ENCODE peak calls at places on chromosome 21, in eight cellular contexts. One of them, this sample, is unnamed.

GRCh38 chr21:37615962-37616361 is 249.4 kb downstream of the DYRK1A start:
- DNase-seq in ovary: no peak
- DNase-seq in neural progenitor cell: no peak
- DNase-seq in tibial nerve: no peak
- DNase-seq in Panc1: no peak
- DNase-seq in Calu3: no peak
- DNase-seq in AG04450: no peak
- DNase-seq in lung: no peak
- DNase-seq in this sample: no peak

GRCh38 chr21:28334407-28334806 is 658.3 kb downstream of the LTN1 start:
- DNase-seq in tibial nerve: no peak
- DNase-seq in ovary: no peak
- DNase-seq in lung: no peak
- DNase-seq in AG04450: no peak
- DNase-seq in neural progenitor cell: no peak
- DNase-seq in Calu3: no peak
- DNase-seq in Panc1: no peak
- DNase-seq in this sample: no peak

GRCh38 chr21:29164330-29164942 is 34.0 kb downstream of the MAP3K7CL start:
- DNase-seq in tibial nerve: no peak
- DNase-seq in Calu3: no peak
- DNase-seq in lung: no peak
- DNase-seq in Panc1: no peak
- DNase-seq in AG04450: no peak
- DNase-seq in ovary: no peak
- DNase-seq in neural progenitor cell: peak
- DNase-seq in this sample: no peak

GRCh38 chr21:43634618-43635017 is 24.7 kb downstream of the HSF2BP start:
- DNase-seq in neural progenitor cell: no peak
- DNase-seq in AG04450: no peak
- DNase-seq in tibial nerve: no peak
- DNase-seq in ovary: no peak
- DNase-seq in Calu3: no peak
- DNase-seq in lung: no peak
- DNase-seq in Panc1: no peak
- DNase-seq in this sample: no peak

GRCh38 chr21:37675202-37675801 is 241.0 kb downstream of the KCNJ6 start:
- DNase-seq in AG04450: no peak
- DNase-seq in neural progenitor cell: peak
- DNase-seq in Panc1: no peak
- DNase-seq in tibial nerve: peak
- DNase-seq in lung: peak
- DNase-seq in ovary: peak
- DNase-seq in Calu3: peak
- DNase-seq in this sample: no peak

GRCh38 chr21:29295066-29295650 is 3.6 kb upstream of the BACH1 start:
- DNase-seq in lung: no peak
- DNase-seq in tibial nerve: no peak
- DNase-seq in neural progenitor cell: no peak
- DNase-seq in Panc1: no peak
- DNase-seq in Calu3: no peak
- DNase-seq in ovary: no peak
- DNase-seq in AG04450: no peak
- DNase-seq in this sample: no peak

GRCh38 chr21:42841156-42841915 is 38.0 kb downstream of the WDR4 start:
- DNase-seq in ovary: peak
- DNase-seq in Calu3: no peak
- DNase-seq in neural progenitor cell: no peak
- DNase-seq in tibial nerve: peak
- DNase-seq in AG04450: no peak
- DNase-seq in Panc1: no peak
- DNase-seq in lung: no peak
- DNase-seq in this sample: peak

GRCh38 chr21:38120984-38121855 is 135.6 kb upstream of the KCNJ15 start:
- DNase-seq in Panc1: no peak
- DNase-seq in Calu3: no peak
- DNase-seq in AG04450: no peak
- DNase-seq in neural progenitor cell: no peak
- DNase-seq in lung: no peak
- DNase-seq in tibial nerve: no peak
- DNase-seq in ovary: no peak
- DNase-seq in this sample: no peak

GRCh38 chr21:44443891-44444285 is 11.4 kb upstream of the LRRC3 start:
- DNase-seq in AG04450: no peak
- DNase-seq in tibial nerve: no peak
- DNase-seq in lung: no peak
- DNase-seq in Panc1: no peak
- DNase-seq in neural progenitor cell: no peak
- DNase-seq in Calu3: no peak
- DNase-seq in ovary: no peak
- DNase-seq in this sample: no peak

GRCh38 chr21:21247441-21247840 is 249.2 kb downstream of the NCAM2 start:
- DNase-seq in ovary: no peak
- DNase-seq in lung: no peak
- DNase-seq in Panc1: no peak
- DNase-seq in AG04450: no peak
- DNase-seq in tibial nerve: no peak
- DNase-seq in neural progenitor cell: no peak
- DNase-seq in Calu3: no peak
- DNase-seq in this sample: no peak

GRCh38 chr21:43971201-43971991 is 40.7 kb upstream of the TRAPPC10 start:
- DNase-seq in Panc1: no peak
- DNase-seq in lung: no peak
- DNase-seq in AG04450: no peak
- DNase-seq in neural progenitor cell: no peak
- DNase-seq in ovary: no peak
- DNase-seq in tibial nerve: no peak
- DNase-seq in Calu3: no peak
- DNase-seq in this sample: no peak

GRCh38 chr21:43639470-43640178 is 19.7 kb downstream of the HSF2BP start:
- DNase-seq in neural progenitor cell: no peak
- DNase-seq in lung: peak
- DNase-seq in AG04450: peak
- DNase-seq in ovary: no peak
- DNase-seq in Calu3: no peak
- DNase-seq in Panc1: no peak
- DNase-seq in tibial nerve: no peak
- DNase-seq in this sample: no peak

GRCh38 chr21:16241021-16241420 is 511.2 kb downstream of the USP25 start:
- DNase-seq in tibial nerve: no peak
- DNase-seq in AG04450: no peak
- DNase-seq in ovary: no peak
- DNase-seq in lung: no peak
- DNase-seq in Calu3: no peak
- DNase-seq in Panc1: no peak
- DNase-seq in neural progenitor cell: no peak
- DNase-seq in this sample: no peak

GRCh38 chr21:42749226-42749625 is 95.8 kb downstream of the PDE9A start:
- DNase-seq in Calu3: no peak
- DNase-seq in lung: no peak
- DNase-seq in neural progenitor cell: no peak
- DNase-seq in AG04450: no peak
- DNase-seq in ovary: no peak
- DNase-seq in tibial nerve: no peak
- DNase-seq in Panc1: no peak
- DNase-seq in this sample: no peak

GRCh38 chr21:39020751-39021474 is 162.3 kb downstream of the PSMG1 start:
- DNase-seq in Panc1: no peak
- DNase-seq in tibial nerve: no peak
- DNase-seq in lung: peak
- DNase-seq in AG04450: no peak
- DNase-seq in ovary: peak
- DNase-seq in neural progenitor cell: no peak
- DNase-seq in Calu3: no peak
- DNase-seq in this sample: no peak

GRCh38 chr21:44441041-44441400 is 14.3 kb upstream of the LRRC3 start:
- DNase-seq in neural progenitor cell: no peak
- DNase-seq in Calu3: no peak
- DNase-seq in lung: no peak
- DNase-seq in Panc1: no peak
- DNase-seq in tibial nerve: no peak
- DNase-seq in AG04450: no peak
- DNase-seq in ovary: peak
- DNase-seq in this sample: no peak

GRCh38 chr21:16707274-16707673 is 805.6 kb upstream of the CXADR start:
- DNase-seq in lung: no peak
- DNase-seq in Calu3: no peak
- DNase-seq in neural progenitor cell: no peak
- DNase-seq in tibial nerve: no peak
- DNase-seq in Panc1: no peak
- DNase-seq in ovary: no peak
- DNase-seq in AG04450: no peak
- DNase-seq in this sample: no peak

GRCh38 chr21:8989883-8990325 is 1531.5 kb upstream of the TPTE start:
- DNase-seq in Panc1: peak
- DNase-seq in tibial nerve: no peak
- DNase-seq in neural progenitor cell: no peak
- DNase-seq in lung: no peak
- DNase-seq in AG04450: no peak
- DNase-seq in Calu3: peak
- DNase-seq in ovary: no peak
- DNase-seq in this sample: no peak

GRCh38 chr21:43718872-43719747 is at the start of gene PDXK:
- DNase-seq in neural progenitor cell: peak
- DNase-seq in ovary: peak
- DNase-seq in tibial nerve: peak
- DNase-seq in Calu3: peak
- DNase-seq in AG04450: no peak
- DNase-seq in lung: peak
- DNase-seq in Panc1: no peak
- DNase-seq in this sample: peak

GRCh38 chr21:43611598-43612369 is 47.5 kb downstream of the HSF2BP start:
- DNase-seq in Panc1: no peak
- DNase-seq in Calu3: peak
- DNase-seq in tibial nerve: peak
- DNase-seq in lung: peak
- DNase-seq in ovary: peak
- DNase-seq in neural progenitor cell: peak
- DNase-seq in AG04450: peak
- DNase-seq in this sample: no peak

DNA sequence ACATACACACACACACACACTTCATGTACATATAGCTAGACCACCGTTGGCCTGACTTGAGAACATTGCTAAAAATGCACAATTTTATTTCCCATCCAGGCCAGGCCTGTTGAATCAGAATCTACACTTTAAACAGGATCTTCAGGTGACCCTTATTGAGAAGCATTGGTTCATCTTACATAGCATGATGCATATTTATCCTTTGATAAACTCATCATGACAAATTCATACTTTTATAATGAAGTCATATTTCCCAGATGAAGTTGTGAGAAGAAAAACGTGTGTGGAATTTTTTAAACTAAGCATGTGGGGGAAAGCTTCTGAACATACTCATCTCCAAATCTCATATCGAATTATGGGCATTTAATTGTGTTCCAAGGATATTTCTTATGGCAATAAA is 877.7 kb downstream of the MRPL39 start:
- DNase-seq in Panc1: no peak
- DNase-seq in neural progenitor cell: no peak
- DNase-seq in ovary: no peak
- DNase-seq in lung: no peak
- DNase-seq in Calu3: no peak
- DNase-seq in tibial nerve: no peak
- DNase-seq in AG04450: no peak
- DNase-seq in this sample: no peak
- TF ChIP-seq CTCF in Panc1: no peak
- TF ChIP-seq CTCF in neural progenitor cell: no peak
- TF ChIP-seq CTCF in ovary: no peak
- TF ChIP-seq CTCF in lung: no peak
- TF ChIP-seq CTCF in Calu3: no peak
- TF ChIP-seq CTCF in tibial nerve: no peak
- TF ChIP-seq CTCF in AG04450: no peak
- TF ChIP-seq CTCF in this sample: no peak

GRCh38 chr21:34899302-34899701 is 149.8 kb downstream of the RUNX1 start:
- DNase-seq in AG04450: no peak
- DNase-seq in neural progenitor cell: no peak
- DNase-seq in Calu3: no peak
- DNase-seq in tibial nerve: no peak
- DNase-seq in ovary: no peak
- DNase-seq in lung: no peak
- DNase-seq in Panc1: no peak
- DNase-seq in this sample: no peak
- TF ChIP-seq CTCF in AG04450: no peak
- TF ChIP-seq CTCF in neural progenitor cell: no peak
- TF ChIP-seq CTCF in Calu3: no peak
- TF ChIP-seq CTCF in tibial nerve: no peak
- TF ChIP-seq CTCF in ovary: no peak
- TF ChIP-seq CTCF in lung: no peak
- TF ChIP-seq CTCF in Panc1: no peak
- TF ChIP-seq CTCF in this sample: no peak

DNA sequence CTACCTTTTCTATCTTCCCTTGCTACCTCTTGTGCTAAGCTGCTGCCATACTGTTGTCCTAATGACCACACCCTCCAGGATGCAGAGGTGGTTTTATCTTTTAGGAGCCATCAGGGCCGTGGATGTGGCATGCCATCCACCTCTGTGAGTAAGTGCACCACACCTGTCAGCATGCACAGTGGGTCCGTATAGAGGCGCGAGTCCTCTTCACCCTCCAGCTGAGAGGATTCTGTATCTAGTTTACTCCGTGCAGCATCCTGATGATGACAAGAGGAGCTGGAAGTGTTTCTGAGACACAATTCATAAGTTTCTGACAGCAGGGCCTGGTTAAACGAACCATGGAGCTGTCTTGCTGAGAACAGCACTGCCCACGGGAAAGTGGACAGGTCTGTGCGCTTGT is 11.2 kb downstream of the FAM3B start:
- DNase-seq in Calu3: no peak
- DNase-seq in lung: no peak
- DNase-seq in Panc1: no peak
- DNase-seq in neural progenitor cell: no peak
- DNase-seq in AG04450: no peak
- DNase-seq in ovary: no peak
- DNase-seq in tibial nerve: no peak
- DNase-seq in this sample: no peak
- TF ChIP-seq CTCF in Calu3: no peak
- TF ChIP-seq CTCF in lung: no peak
- TF ChIP-seq CTCF in Panc1: no peak
- TF ChIP-seq CTCF in neural progenitor cell: no peak
- TF ChIP-seq CTCF in AG04450: no peak
- TF ChIP-seq CTCF in ovary: no peak
- TF ChIP-seq CTCF in tibial nerve: no peak
- TF ChIP-seq CTCF in this sample: no peak

DNA sequence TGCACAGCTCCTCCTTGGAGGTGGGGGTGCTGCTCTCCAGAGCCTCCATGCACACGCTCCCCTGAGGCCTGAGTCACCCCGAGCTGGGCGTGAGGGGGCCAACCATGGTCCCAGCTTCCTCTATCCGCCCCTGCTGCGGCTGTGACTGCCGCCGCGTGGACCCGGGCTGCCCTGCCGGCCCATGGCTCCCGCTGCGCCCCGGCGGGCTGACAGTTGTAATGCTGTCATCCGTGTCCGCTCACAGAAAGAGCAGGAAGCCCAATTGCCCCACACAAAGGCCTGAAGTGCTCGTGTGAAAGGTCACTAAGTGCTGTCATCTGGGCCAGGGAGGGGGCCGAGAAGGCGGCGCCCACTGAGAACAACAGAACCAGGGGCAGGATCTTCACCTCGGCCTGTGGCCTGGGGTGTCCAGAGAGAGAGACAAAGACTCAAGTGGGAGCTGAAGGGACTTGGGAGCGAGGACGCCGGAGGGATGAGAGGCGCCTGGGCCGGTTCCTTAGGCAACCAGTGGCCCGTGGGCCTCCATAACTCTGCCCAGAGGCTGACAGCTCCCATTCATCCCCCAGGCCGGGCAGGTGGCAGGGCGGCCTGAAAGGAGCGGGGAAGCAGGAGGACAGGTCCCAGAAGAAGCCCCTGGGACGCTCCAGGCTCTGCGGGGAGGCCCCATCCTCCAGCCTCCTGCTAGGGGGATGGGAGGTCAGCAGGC is 31.5 kb downstream of the OLIG1 start:
- DNase-seq in Calu3: no peak
- DNase-seq in tibial nerve: no peak
- DNase-seq in neural progenitor cell: peak
- DNase-seq in ovary: no peak
- DNase-seq in lung: no peak
- DNase-seq in Panc1: no peak
- DNase-seq in AG04450: no peak
- DNase-seq in this sample: no peak
- TF ChIP-seq CTCF in Calu3: no peak
- TF ChIP-seq CTCF in tibial nerve: no peak
- TF ChIP-seq CTCF in neural progenitor cell: no peak
- TF ChIP-seq CTCF in ovary: no peak
- TF ChIP-seq CTCF in lung: no peak
- TF ChIP-seq CTCF in Panc1: no peak
- TF ChIP-seq CTCF in AG04450: no peak
- TF ChIP-seq CTCF in this sample: no peak